ENCODE peak calls at places on chromosomes 3 and 15, in nine cellular contexts. O, L, E, R, Q, T, C, F and H are unnamed samples.
A peak's percentile ranks its signal among the peaks of the same experiment; 100 is the strongest.

GRCh38 chr3:123636431-123636841 is 51.6 kb upstream of the HACD2 start:
- DNase-seq in O (no peak), F (no peak), Q (no peak), E (no peak), C (no peak), L (no peak), T (no peak), R (no peak), H (no peak)

GRCh38 chr15:75024102-75024636 is 779 bp downstream of the PPCDC start:
- DNase-seq in C (no peak), L (peak; percentile 45), R (no peak), E (no peak), Q (peak; percentile 27), O (peak; percentile 37), T (peak; percentile 39), F (peak; percentile 48), H (no peak)

GRCh38 chr15:50051811-50052419 is 67.1 kb downstream of the ATP8B4 start:
- DNase-seq in T (peak; percentile 96), Q (peak; percentile 87), L (peak; percentile 76), R (peak; percentile 61), C (peak; percentile 43), O (peak; percentile 66), F (peak; percentile 89), E (peak; percentile 75), H (peak; percentile 75)

GRCh38 chr3:178645503-178645902 is 109.3 kb downstream of the KCNMB2 start:
- DNase-seq in O (no peak), Q (no peak), C (no peak), F (no peak), L (no peak), R (no peak), T (no peak), E (no peak), H (no peak)

GRCh38 chr15:36432162-36432561 is 147.3 kb upstream of the CDIN1 start:
- DNase-seq in L (no peak), T (no peak), R (peak; percentile 51), F (peak; percentile 61), C (no peak), O (no peak), E (no peak), Q (peak; percentile 90), H (no peak)

GRCh38 chr3:61530355-61530754 is 31.0 kb upstream of the PTPRG start:
- DNase-seq in E (no peak), T (peak; percentile 51), O (peak; percentile 22), L (no peak), Q (peak; percentile 44), C (no peak), R (no peak), F (peak; percentile 14), H (peak; percentile 10)

GRCh38 chr3:191262650-191263049 is 63.6 kb downstream of the OSTN start:
- DNase-seq in R (no peak), O (no peak), Q (no peak), L (no peak), F (no peak), E (no peak), C (no peak), T (no peak), H (no peak)

GRCh38 chr15:40088929-40089755 is 19.5 kb downstream of the BMF start:
- DNase-seq in C (no peak), F (no peak), L (no peak), O (no peak), T (peak; percentile 29), Q (no peak), E (no peak), R (no peak), H (no peak)

GRCh38 chr3:45462522-45463262 is 74.3 kb downstream of the LARS2 start:
- DNase-seq in R (no peak), T (peak; percentile 8), Q (no peak), C (no peak), L (no peak), E (no peak), O (no peak), F (no peak), H (no peak)

GRCh38 chr3:126208618-126209256 is 28.4 kb upstream of the ALDH1L1 start:
- DNase-seq in F (peak; percentile 87), Q (peak; percentile 84), C (peak; percentile 85), E (peak; percentile 82), L (peak; percentile 74), T (peak; percentile 93), R (peak; percentile 91), O (peak; percentile 98), H (peak; percentile 84)

GRCh38 chr15:92332125-92332899 is 61.4 kb upstream of the ST8SIA2 start:
- DNase-seq in C (no peak), R (no peak), T (no peak), F (no peak), Q (no peak), E (no peak), L (no peak), O (no peak), H (no peak)

GRCh38 chr3:113531826-113532697 is at the start of gene SIDT1:
- DNase-seq in T (no peak), Q (peak; percentile 76), F (no peak), L (peak; percentile 20), C (peak; percentile 77), E (no peak), O (peak; percentile 16), R (no peak), H (peak; percentile 55)

GRCh38 chr3:112391648-112392047 is 58.7 kb downstream of the CD200 start:
- DNase-seq in T (no peak), F (no peak), R (peak; percentile 10), Q (no peak), C (no peak), O (no peak), L (no peak), E (no peak), H (no peak)

GRCh38 chr15:62779041-62779810 is 263.3 kb upstream of the TPM1 start:
- DNase-seq in F (peak; percentile 58), C (no peak), O (no peak), E (peak; percentile 72), Q (peak; percentile 14), R (no peak), T (peak; percentile 75), L (peak; percentile 61), H (no peak)

GRCh38 chr15:52624262-52624661 is 54.9 kb downstream of the ATOSA start:
- DNase-seq in Q (no peak), L (no peak), T (no peak), C (no peak), R (no peak), O (no peak), F (no peak), E (no peak), H (no peak)
- TF ChIP-seq CTCF in Q (no peak), L (no peak), T (no peak), C (no peak), R (no peak), O (no peak), F (no peak), E (no peak), H (no peak)

GRCh38 chr3:71565976-71566375 is 17.6 kb downstream of the FOXP1 start:
- DNase-seq in O (no peak), Q (no peak), R (no peak), F (no peak), E (no peak), C (no peak), T (no peak), L (no peak), H (no peak)
- H3K4me3 ChIP-seq in O (no peak overlapping the region), Q (no peak overlapping the region), R (no peak overlapping the region), F (no peak overlapping the region), E (no peak overlapping the region), C (no peak overlapping the region), T (no peak overlapping the region), L (no peak overlapping the region), H (no peak overlapping the region)

GRCh38 chr3:188584162-188584529 is 430.2 kb downstream of the LPP start:
- DNase-seq in R (no peak), O (peak; percentile 66), L (no peak), T (peak; percentile 92), F (peak; percentile 66), C (no peak), Q (peak; percentile 68), E (no peak), H (peak; percentile 9)

GRCh38 chr3:188581365-188581764 is 427.4 kb downstream of the LPP start:
- DNase-seq in E (no peak), O (no peak), F (no peak), T (no peak), C (no peak), R (no peak), L (no peak), Q (no peak), H (no peak)

GRCh38 chr3:188581791-188582190 is 427.8 kb downstream of the LPP start:
- DNase-seq in E (no peak), R (no peak), L (no peak), Q (no peak), O (no peak), F (no peak), T (no peak), C (no peak), H (no peak)

GRCh38 chr3:188583476-188584161 is 429.7 kb downstream of the LPP start:
- DNase-seq in F (no peak), Q (peak; percentile 73), L (no peak), T (no peak), E (no peak), C (peak; percentile 61), R (no peak), O (peak; percentile 11), H (no peak)

DNA sequence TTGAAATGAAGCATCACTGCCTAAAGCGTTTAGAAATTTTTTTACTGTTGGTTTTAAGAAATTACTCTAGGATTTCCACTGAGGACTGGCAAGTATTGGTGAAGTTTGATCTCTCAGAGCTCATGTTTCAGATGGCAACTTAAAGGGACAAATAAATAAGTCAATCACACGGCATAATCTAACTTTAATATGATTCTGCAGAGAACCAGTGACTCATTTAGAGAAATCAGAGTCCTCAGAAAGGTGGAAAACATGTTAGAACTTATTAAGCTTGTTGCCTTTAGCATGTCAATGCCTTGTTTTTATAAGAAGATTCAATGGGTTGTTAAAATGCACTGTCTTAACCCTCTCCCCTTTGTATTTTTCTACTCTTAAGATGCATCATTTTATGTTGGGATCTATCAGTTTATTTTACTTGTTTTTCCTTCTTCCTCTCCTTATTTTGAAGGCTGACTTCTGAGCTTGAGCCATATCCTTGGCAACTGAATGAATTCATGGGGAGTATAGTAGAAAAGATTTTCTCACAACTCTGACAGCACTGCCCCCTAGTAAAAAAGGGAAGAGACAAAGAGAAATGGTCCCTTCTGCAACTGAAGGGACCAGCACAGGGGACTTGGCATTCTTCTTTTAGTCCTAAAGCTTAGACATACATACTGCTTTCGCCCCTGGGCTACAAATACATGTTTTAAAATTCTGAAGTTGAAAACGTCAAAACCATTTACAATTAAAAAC is 431.2 kb downstream of the LPP start:
- DNase-seq in F (no peak), C (no peak), T (peak; percentile 30), O (peak; percentile 57), L (no peak), E (no peak), R (no peak), Q (peak; percentile 53), H (no peak)
- TF ChIP-seq CTCF in F (no peak), C (no peak), T (no peak), O (peak; percentile 34), L (no peak), E (peak; percentile 28), R (no peak), Q (peak; percentile 32), H (no peak)

DNA sequence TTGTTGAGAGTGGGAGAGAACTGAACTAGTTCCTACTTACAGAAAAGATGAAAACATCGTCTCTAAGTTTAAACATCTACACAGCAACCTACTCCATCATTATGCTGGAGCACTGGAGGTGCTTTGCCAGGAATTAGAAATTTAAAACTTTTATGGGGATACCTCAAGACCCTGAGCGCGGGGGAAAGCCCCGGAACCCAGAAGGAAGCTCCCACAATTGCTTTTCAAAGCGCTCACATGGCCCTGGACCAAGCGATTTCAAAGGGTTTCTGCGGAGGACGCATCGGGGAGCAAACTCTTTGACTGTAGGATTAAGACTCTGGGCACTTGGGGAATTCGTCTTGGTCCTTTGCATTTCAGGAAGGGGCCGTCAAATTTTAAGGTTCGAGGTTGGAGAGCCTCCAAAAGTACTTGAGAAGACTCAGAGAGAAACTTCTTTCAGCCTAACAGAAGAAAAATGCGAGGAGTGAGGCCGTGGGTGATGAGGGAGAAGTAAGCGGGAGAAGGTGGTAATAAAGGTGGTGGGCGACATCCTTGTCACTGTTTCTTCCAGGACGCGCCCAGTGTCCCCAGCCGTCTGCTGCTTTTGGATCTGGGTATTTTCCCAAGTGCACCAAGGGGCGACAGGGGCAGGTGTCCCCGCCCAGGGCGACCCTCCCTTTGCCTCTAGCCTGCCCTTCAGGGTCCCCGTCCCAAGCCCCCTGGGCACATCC is 591 bp downstream of the PROK2 start:
- DNase-seq in C (no peak), F (no peak), Q (no peak), R (no peak), T (no peak), L (no peak), O (no peak), E (no peak), H (no peak)
- H3K4me3 ChIP-seq in C (peak overlapping the region; percentile 2), F (no peak overlapping the region), Q (no peak overlapping the region), R (no peak overlapping the region), T (no peak overlapping the region), L (peak overlapping the region; percentile 12), O (peak overlapping the region; percentile 48), E (peak overlapping the region; percentile 38), H (no peak overlapping the region)